ENCODE peak calls at places on chromosomes 2 and 18, in five cellular contexts. One of them, this sample, is unnamed.

GRCh38 chr2:74428675-74429074 is 7.1 kb downstream of the WDR54 start:
- DNase-seq in SK-N-SH: no peak
- DNase-seq in HL-60: no peak
- DNase-seq in sigmoid colon: peak
- DNase-seq in spleen: peak
- DNase-seq in this sample: no peak

GRCh38 chr2:215368493-215368809 is 56.6 kb downstream of the ATIC start:
- DNase-seq in HL-60: no peak
- DNase-seq in SK-N-SH: no peak
- DNase-seq in spleen: no peak
- DNase-seq in sigmoid colon: no peak
- DNase-seq in this sample: no peak

GRCh38 chr18:8167036-8167435 is 442.2 kb upstream of the RAB12 start:
- DNase-seq in HL-60: no peak
- DNase-seq in sigmoid colon: no peak
- DNase-seq in SK-N-SH: no peak
- DNase-seq in spleen: no peak
- DNase-seq in this sample: no peak

GRCh38 chr2:47174731-47175361 is 19.7 kb upstream of the STPG4 start:
- DNase-seq in spleen: no peak
- DNase-seq in HL-60: peak
- DNase-seq in SK-N-SH: peak
- DNase-seq in sigmoid colon: peak
- DNase-seq in this sample: peak

GRCh38 chr18:59087391-59087790 is 52.3 kb upstream of the SEC11C start:
- DNase-seq in HL-60: no peak
- DNase-seq in SK-N-SH: no peak
- DNase-seq in spleen: no peak
- DNase-seq in sigmoid colon: no peak
- DNase-seq in this sample: no peak

GRCh38 chr2:207632575-207633492 is 7.6 kb upstream of the METTL21A start:
- DNase-seq in SK-N-SH: no peak
- DNase-seq in HL-60: peak
- DNase-seq in spleen: no peak
- DNase-seq in sigmoid colon: no peak
- DNase-seq in this sample: no peak

GRCh38 chr2:159053186-159054031 is 85.0 kb downstream of the TANC1 start:
- DNase-seq in sigmoid colon: no peak
- DNase-seq in SK-N-SH: peak
- DNase-seq in HL-60: no peak
- DNase-seq in spleen: no peak
- DNase-seq in this sample: no peak

GRCh38 chr2:233072838-233073237 is 12.7 kb downstream of the INPP5D start:
- DNase-seq in sigmoid colon: no peak
- DNase-seq in spleen: peak
- DNase-seq in SK-N-SH: no peak
- DNase-seq in HL-60: no peak
- DNase-seq in this sample: no peak

GRCh38 chr2:46294185-46294836 is 2.9 kb upstream of the EPAS1 start:
- DNase-seq in spleen: no peak
- DNase-seq in sigmoid colon: no peak
- DNase-seq in SK-N-SH: peak
- DNase-seq in HL-60: no peak
- DNase-seq in this sample: no peak

DNA sequence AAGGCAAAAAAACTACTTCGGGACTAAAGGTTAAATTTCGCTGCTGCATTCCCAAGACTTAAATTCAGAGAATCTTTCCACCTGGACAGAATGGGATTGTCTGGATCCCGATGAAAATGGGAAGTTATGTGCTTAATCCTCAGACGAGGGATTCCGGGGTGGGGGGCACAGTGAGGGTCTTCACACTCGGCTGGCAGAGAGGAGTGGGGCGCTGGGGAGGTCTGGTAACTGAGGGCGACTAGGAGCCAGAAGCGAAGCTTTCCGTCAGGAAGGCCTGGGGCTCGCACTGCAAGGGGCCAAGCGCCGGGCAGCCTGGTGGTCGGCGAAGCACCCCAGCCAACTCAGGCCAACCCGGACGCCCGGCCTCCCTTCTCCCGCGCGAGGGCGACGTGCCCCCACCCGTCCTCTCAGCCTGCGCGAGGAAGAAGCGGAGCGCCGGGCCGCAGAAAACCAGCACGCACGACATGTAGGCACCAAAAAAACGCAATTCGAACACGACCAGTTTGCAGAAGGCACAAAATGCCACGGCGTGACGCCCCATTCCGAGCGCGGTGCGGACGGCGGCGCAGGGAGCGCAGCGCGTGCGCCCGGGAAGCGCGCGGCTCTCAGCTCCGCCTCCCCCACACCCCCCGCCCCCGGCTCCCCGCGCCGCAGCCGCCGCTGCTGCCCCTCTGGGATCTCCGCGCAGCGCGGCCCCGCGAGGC is 188.1 kb downstream of the ZEB2 start:
- DNase-seq in HL-60: peak
- DNase-seq in SK-N-SH: peak
- DNase-seq in spleen: peak
- DNase-seq in sigmoid colon: peak
- DNase-seq in this sample: peak
- TF ChIP-seq CTCF in HL-60: no peak
- TF ChIP-seq CTCF in SK-N-SH: peak
- TF ChIP-seq CTCF in spleen: peak
- TF ChIP-seq CTCF in sigmoid colon: no peak
- TF ChIP-seq CTCF in this sample: no peak

GRCh38 chr2:156400704-156401678 is 35.2 kb upstream of the GPD2 start:
- DNase-seq in HL-60: peak
- DNase-seq in sigmoid colon: peak
- DNase-seq in SK-N-SH: peak
- DNase-seq in spleen: peak
- DNase-seq in this sample: peak

GRCh38 chr2:156397229-156397628 is 39.0 kb upstream of the GPD2 start:
- DNase-seq in SK-N-SH: no peak
- DNase-seq in spleen: no peak
- DNase-seq in HL-60: no peak
- DNase-seq in sigmoid colon: no peak
- DNase-seq in this sample: no peak

GRCh38 chr2:156399950-156400703 is 36.1 kb upstream of the GPD2 start:
- DNase-seq in sigmoid colon: peak
- DNase-seq in HL-60: peak
- DNase-seq in SK-N-SH: peak
- DNase-seq in spleen: peak
- DNase-seq in this sample: peak

GRCh38 chr2:156398176-156398575 is 38.0 kb upstream of the GPD2 start:
- DNase-seq in sigmoid colon: no peak
- DNase-seq in SK-N-SH: no peak
- DNase-seq in HL-60: peak
- DNase-seq in spleen: no peak
- DNase-seq in this sample: no peak

GRCh38 chr2:156399224-156399949 is 36.8 kb upstream of the GPD2 start:
- DNase-seq in HL-60: no peak
- DNase-seq in spleen: no peak
- DNase-seq in SK-N-SH: peak
- DNase-seq in sigmoid colon: no peak
- DNase-seq in this sample: no peak
- TF ChIP-seq POLR2AphosphoS5 in HL-60: no peak
- TF ChIP-seq POLR2AphosphoS5 in spleen: no peak
- TF ChIP-seq POLR2AphosphoS5 in SK-N-SH: no peak
- TF ChIP-seq POLR2AphosphoS5 in sigmoid colon: no peak
- TF ChIP-seq POLR2AphosphoS5 in this sample: no peak

GRCh38 chr2:174681099-174681982 is 82.9 kb downstream of the CHRNA1 start:
- DNase-seq in HL-60: no peak
- DNase-seq in spleen: peak
- DNase-seq in sigmoid colon: peak
- DNase-seq in SK-N-SH: peak
- DNase-seq in this sample: no peak

GRCh38 chr2:174686430-174686829 is 77.8 kb downstream of the CHRNA1 start:
- DNase-seq in SK-N-SH: no peak
- DNase-seq in spleen: no peak
- DNase-seq in HL-60: no peak
- DNase-seq in sigmoid colon: no peak
- DNase-seq in this sample: no peak

GRCh38 chr2:174681983-174682577 is 82.2 kb downstream of the CHRNA1 start:
- DNase-seq in SK-N-SH: peak
- DNase-seq in spleen: peak
- DNase-seq in sigmoid colon: peak
- DNase-seq in HL-60: no peak
- DNase-seq in this sample: no peak

GRCh38 chr2:174682578-174683391 is 81.5 kb downstream of the CHRNA1 start:
- DNase-seq in spleen: peak
- DNase-seq in SK-N-SH: peak
- DNase-seq in HL-60: peak
- DNase-seq in sigmoid colon: peak
- DNase-seq in this sample: no peak

GRCh38 chr2:174683392-174683759 is 80.9 kb downstream of the CHRNA1 start:
- DNase-seq in spleen: no peak
- DNase-seq in sigmoid colon: no peak
- DNase-seq in SK-N-SH: peak
- DNase-seq in HL-60: peak
- DNase-seq in this sample: no peak
- TF ChIP-seq CTCF in spleen: peak
- TF ChIP-seq CTCF in sigmoid colon: no peak
- TF ChIP-seq CTCF in SK-N-SH: peak
- TF ChIP-seq CTCF in HL-60: no peak
- TF ChIP-seq CTCF in this sample: no peak

GRCh38 chr2:239768031-239768800 is 256.9 kb downstream of the NDUFA10 start:
- DNase-seq in sigmoid colon: peak
- DNase-seq in SK-N-SH: no peak
- DNase-seq in spleen: peak
- DNase-seq in HL-60: no peak
- DNase-seq in this sample: no peak

GRCh38 chr2:239767016-239767905 is 257.9 kb downstream of the NDUFA10 start:
- DNase-seq in spleen: peak
- DNase-seq in HL-60: no peak
- DNase-seq in sigmoid colon: peak
- DNase-seq in SK-N-SH: no peak
- DNase-seq in this sample: no peak

GRCh38 chr2:239769574-239770145 is 255.5 kb downstream of the NDUFA10 start:
- DNase-seq in HL-60: no peak
- DNase-seq in sigmoid colon: peak
- DNase-seq in SK-N-SH: no peak
- DNase-seq in spleen: peak
- DNase-seq in this sample: no peak

GRCh38 chr2:239770240-239770639 is 254.9 kb downstream of the NDUFA10 start:
- DNase-seq in sigmoid colon: peak
- DNase-seq in spleen: no peak
- DNase-seq in HL-60: no peak
- DNase-seq in SK-N-SH: no peak
- DNase-seq in this sample: no peak

DNA sequence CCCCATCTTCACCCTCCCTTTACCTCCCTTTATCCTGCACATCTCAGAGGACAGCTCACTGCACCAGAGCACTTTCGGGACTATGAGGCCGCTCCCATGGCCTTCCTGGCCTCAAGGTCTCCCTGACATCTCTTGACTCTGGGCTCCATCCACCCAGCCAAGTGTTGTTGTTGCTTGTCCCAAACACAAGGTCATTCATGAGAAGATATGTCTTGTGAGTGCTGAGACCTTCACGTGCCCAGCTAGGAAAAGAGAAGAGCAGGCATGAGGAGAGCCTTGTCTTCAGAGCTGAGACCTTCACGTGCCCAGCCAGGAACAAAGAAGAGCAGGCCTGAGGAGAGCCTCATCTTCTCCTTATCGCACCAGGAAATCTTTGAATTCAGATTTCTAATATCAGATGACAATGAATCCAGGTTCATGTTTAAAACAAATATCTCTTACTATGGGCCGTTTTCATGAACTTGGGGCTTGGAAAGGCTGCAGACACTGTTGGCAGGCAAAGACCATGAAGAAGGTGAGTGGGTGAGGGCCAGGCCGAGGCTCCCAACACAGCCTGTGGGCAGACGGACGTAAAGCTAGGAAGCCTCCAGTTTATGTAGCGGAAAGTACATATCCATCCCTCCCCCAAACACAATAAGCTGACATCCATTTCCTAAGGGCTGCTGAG is 256.1 kb downstream of the NDUFA10 start:
- DNase-seq in sigmoid colon: no peak
- DNase-seq in HL-60: no peak
- DNase-seq in SK-N-SH: no peak
- DNase-seq in spleen: no peak
- DNase-seq in this sample: no peak
- TF ChIP-seq POLR2AphosphoS5 in sigmoid colon: no peak
- TF ChIP-seq POLR2AphosphoS5 in HL-60: no peak
- TF ChIP-seq POLR2AphosphoS5 in SK-N-SH: no peak
- TF ChIP-seq POLR2AphosphoS5 in spleen: no peak
- TF ChIP-seq POLR2AphosphoS5 in this sample: no peak

DNA sequence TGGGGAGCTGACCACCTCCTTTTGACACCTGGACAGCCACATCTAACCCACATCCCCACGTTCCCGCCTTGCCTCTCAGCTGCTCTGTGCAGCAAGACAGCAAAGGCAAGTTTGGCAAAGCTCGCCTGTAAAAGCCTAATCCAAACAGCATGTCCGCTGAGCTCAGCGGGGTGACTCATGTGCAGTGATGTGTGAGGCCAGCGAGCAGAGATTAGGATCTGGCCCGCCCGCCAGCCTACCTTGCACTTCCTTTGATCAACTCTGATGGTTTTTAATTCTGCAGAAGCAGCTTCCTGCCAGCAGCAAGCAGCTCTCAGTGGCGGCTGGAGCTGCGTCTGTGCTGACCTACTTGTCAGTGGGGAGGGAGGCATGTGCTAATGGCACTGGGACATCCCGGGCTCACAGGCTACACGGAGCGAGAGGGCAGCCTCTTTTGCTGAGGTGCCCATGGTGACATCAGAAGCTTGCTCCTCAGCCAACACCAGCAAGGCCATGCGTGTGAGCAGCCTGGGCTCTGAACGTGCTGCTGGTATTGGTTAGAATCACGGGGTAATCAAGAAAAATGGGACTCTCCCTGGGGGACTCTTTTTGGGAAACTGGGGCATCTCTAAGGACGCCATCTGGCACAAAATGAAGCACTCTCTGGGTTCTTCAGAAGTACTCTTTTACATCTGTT is 36.0 kb upstream of the EML4 start:
- DNase-seq in HL-60: peak
- DNase-seq in spleen: peak
- DNase-seq in SK-N-SH: peak
- DNase-seq in sigmoid colon: peak
- DNase-seq in this sample: peak
- TF ChIP-seq CTCF in HL-60: no peak
- TF ChIP-seq CTCF in spleen: no peak
- TF ChIP-seq CTCF in SK-N-SH: no peak
- TF ChIP-seq CTCF in sigmoid colon: no peak
- TF ChIP-seq CTCF in this sample: no peak

GRCh38 chr18:50038448-50038847 is 156.5 kb downstream of the MYO5B start:
- DNase-seq in SK-N-SH: no peak
- DNase-seq in HL-60: no peak
- DNase-seq in spleen: no peak
- DNase-seq in sigmoid colon: no peak
- DNase-seq in this sample: no peak
- TF ChIP-seq POLR2AphosphoS5 in SK-N-SH: no peak
- TF ChIP-seq POLR2AphosphoS5 in HL-60: no peak
- TF ChIP-seq POLR2AphosphoS5 in spleen: no peak
- TF ChIP-seq POLR2AphosphoS5 in sigmoid colon: no peak
- TF ChIP-seq POLR2AphosphoS5 in this sample: no peak

GRCh38 chr2:124810132-124810531 is 785.0 kb downstream of the CNTNAP5 start:
- DNase-seq in spleen: no peak
- DNase-seq in sigmoid colon: no peak
- DNase-seq in HL-60: no peak
- DNase-seq in SK-N-SH: peak
- DNase-seq in this sample: no peak
- TF ChIP-seq CTCF in spleen: no peak
- TF ChIP-seq CTCF in sigmoid colon: peak
- TF ChIP-seq CTCF in HL-60: no peak
- TF ChIP-seq CTCF in SK-N-SH: no peak
- TF ChIP-seq CTCF in this sample: no peak

GRCh38 chr2:231680992-231681852 is 27.1 kb upstream of the PTMA start:
- DNase-seq in sigmoid colon: peak
- DNase-seq in spleen: peak
- DNase-seq in HL-60: peak
- DNase-seq in SK-N-SH: peak
- DNase-seq in this sample: peak
- TF ChIP-seq POLR2AphosphoS5 in sigmoid colon: peak
- TF ChIP-seq POLR2AphosphoS5 in spleen: no peak
- TF ChIP-seq POLR2AphosphoS5 in HL-60: peak
- TF ChIP-seq POLR2AphosphoS5 in SK-N-SH: peak
- TF ChIP-seq POLR2AphosphoS5 in this sample: peak

This sample was measured in breast epithelium.